ENCODE peak calls at places on chromosomes 6 and 20, in ten cellular contexts. O is immature natural killer cell; M is pulmonary artery endothelial cell; N is GM23248; I is effector memory CD8-positive, alpha-beta T cell; K is neural crest cell; T is A549; Q is CD4-positive, CD25-positive, alpha-beta regulatory T cell; D is astrocyte of the hippocampus; B is activated CD4-positive, alpha-beta T cell treated with anti-CD3 and anti-CD28 coated beads, Interleukin-2, amount 50 U/mL, for 4 hours. G is an unnamed sample.

GRCh38 chr6:46781478-46782378 is 11.5 kb upstream of the MEP1A start:
- DNase-seq in O (no peak), M (peak), N (peak), I (no peak), K (peak), T (peak), Q (peak), D (peak), B (no peak), G (peak)

GRCh38 chr6:130676773-130677144 is 150.4 kb upstream of the SMLR1 start:
- DNase-seq in O (no peak), M (no peak), N (no peak), I (no peak), K (no peak), T (no peak), Q (no peak), D (no peak), B (no peak), G (no peak)

GRCh38 chr20:56343861-56344381 is 14.9 kb upstream of the FAM210B start:
- DNase-seq in O (no peak), M (no peak), N (peak), I (no peak), K (peak), T (peak), Q (peak), D (peak), B (no peak), G (peak)

GRCh38 chr20:57097245-57097935 is 169.1 kb downstream of the BMP7 start:
- DNase-seq in O (no peak), M (no peak), N (no peak), I (no peak), K (no peak), T (no peak), Q (no peak), D (no peak), B (no peak), G (no peak)

GRCh38 chr6:121666809-121667208 is 231.4 kb downstream of the GJA1 start:
- DNase-seq in O (no peak), M (peak), N (peak), I (no peak), K (no peak), T (peak), Q (no peak), D (peak), B (no peak), G (peak)

GRCh38 chr6:164991573-164991972 is 317.8 kb downstream of the C6orf118 start:
- DNase-seq in O (no peak), M (no peak), N (no peak), I (no peak), K (no peak), T (no peak), Q (no peak), D (no peak), B (no peak), G (no peak)

GRCh38 chr6:117910549-117910948 is 3.5 kb downstream of the SLC35F1 start:
- DNase-seq in O (no peak), M (no peak), N (no peak), I (no peak), K (no peak), T (no peak), Q (no peak), D (no peak), B (no peak), G (no peak)

GRCh38 chr6:27545271-27546046 is 72.6 kb upstream of the ZNF184 start:
- DNase-seq in O (no peak), M (no peak), N (peak), I (no peak), K (peak), T (peak), Q (peak), D (peak), B (no peak), G (peak)

GRCh38 chr6:106490030-106490429 is 129.5 kb downstream of the CRYBG1 start:
- DNase-seq in O (no peak), M (no peak), N (no peak), I (no peak), K (no peak), T (no peak), Q (no peak), D (no peak), B (no peak), G (no peak)

G was measured in PC-9.